ENCODE peak calls at places on chromosomes 16 and 17, in eight cellular contexts. One of them, this sample, is unnamed.

GRCh38 chr17:1561420-1562177 is 993 bp downstream of the PITPNA start:
- DNase-seq in aorta: no peak
- DNase-seq in left ventricle myocardium inferior: no peak
- DNase-seq in neural progenitor cell: peak
- DNase-seq in IMR-90: no peak
- DNase-seq in fibroblast of lung: peak
- DNase-seq in heart left ventricle: no peak
- DNase-seq in esophagus squamous epithelium: no peak
- DNase-seq in this sample: no peak

GRCh38 chr17:8192070-8192815 is 2.3 kb upstream of the BORCS6 start:
- DNase-seq in aorta: peak
- DNase-seq in left ventricle myocardium inferior: peak
- DNase-seq in neural progenitor cell: peak
- DNase-seq in IMR-90: peak
- DNase-seq in fibroblast of lung: peak
- DNase-seq in heart left ventricle: peak
- DNase-seq in esophagus squamous epithelium: no peak
- DNase-seq in this sample: peak

GRCh38 chr17:48095611-48096010 is 5.7 kb downstream of the CBX1 start:
- DNase-seq in aorta: no peak
- DNase-seq in left ventricle myocardium inferior: no peak
- DNase-seq in neural progenitor cell: no peak
- DNase-seq in IMR-90: no peak
- DNase-seq in fibroblast of lung: no peak
- DNase-seq in heart left ventricle: no peak
- DNase-seq in esophagus squamous epithelium: no peak
- DNase-seq in this sample: no peak

GRCh38 chr16:6343157-6343556 is 989.5 kb upstream of the RBFOX1 start:
- DNase-seq in aorta: no peak
- DNase-seq in left ventricle myocardium inferior: no peak
- DNase-seq in neural progenitor cell: peak
- DNase-seq in IMR-90: no peak
- DNase-seq in fibroblast of lung: no peak
- DNase-seq in heart left ventricle: no peak
- DNase-seq in esophagus squamous epithelium: no peak
- DNase-seq in this sample: no peak

GRCh38 chr17:2415081-2415480 is 14.2 kb upstream of the MNT start:
- DNase-seq in aorta: no peak
- DNase-seq in left ventricle myocardium inferior: no peak
- DNase-seq in neural progenitor cell: no peak
- DNase-seq in IMR-90: no peak
- DNase-seq in fibroblast of lung: no peak
- DNase-seq in heart left ventricle: no peak
- DNase-seq in esophagus squamous epithelium: no peak
- DNase-seq in this sample: no peak

GRCh38 chr16:74898667-74899066 is 86.3 kb downstream of the WDR59 start:
- DNase-seq in aorta: no peak
- DNase-seq in left ventricle myocardium inferior: no peak
- DNase-seq in neural progenitor cell: no peak
- DNase-seq in IMR-90: no peak
- DNase-seq in fibroblast of lung: no peak
- DNase-seq in heart left ventricle: no peak
- DNase-seq in esophagus squamous epithelium: no peak
- DNase-seq in this sample: no peak

GRCh38 chr17:68394608-68395331 is 62.5 kb downstream of the WIPI1 start:
- DNase-seq in aorta: no peak
- DNase-seq in left ventricle myocardium inferior: no peak
- DNase-seq in neural progenitor cell: no peak
- DNase-seq in IMR-90: no peak
- DNase-seq in fibroblast of lung: no peak
- DNase-seq in heart left ventricle: no peak
- DNase-seq in esophagus squamous epithelium: no peak
- DNase-seq in this sample: no peak

GRCh38 chr17:68820476-68820824 is 134.7 kb downstream of the ABCA8 start:
- DNase-seq in aorta: no peak
- DNase-seq in left ventricle myocardium inferior: no peak
- DNase-seq in neural progenitor cell: no peak
- DNase-seq in IMR-90: no peak
- DNase-seq in fibroblast of lung: no peak
- DNase-seq in heart left ventricle: no peak
- DNase-seq in esophagus squamous epithelium: no peak
- DNase-seq in this sample: no peak

GRCh38 chr17:68424861-68425260 is 32.4 kb downstream of the WIPI1 start:
- DNase-seq in aorta: no peak
- DNase-seq in left ventricle myocardium inferior: no peak
- DNase-seq in neural progenitor cell: peak
- DNase-seq in IMR-90: no peak
- DNase-seq in fibroblast of lung: no peak
- DNase-seq in heart left ventricle: no peak
- DNase-seq in esophagus squamous epithelium: no peak
- DNase-seq in this sample: no peak

GRCh38 chr16:26993511-26993910 is 73.2 kb upstream of the C16orf82 start:
- DNase-seq in aorta: no peak
- DNase-seq in left ventricle myocardium inferior: no peak
- DNase-seq in neural progenitor cell: no peak
- DNase-seq in IMR-90: no peak
- DNase-seq in fibroblast of lung: peak
- DNase-seq in heart left ventricle: no peak
- DNase-seq in esophagus squamous epithelium: no peak
- DNase-seq in this sample: no peak

GRCh38 chr17:37791985-37792384 is 47.1 kb upstream of the HNF1B start:
- DNase-seq in aorta: no peak
- DNase-seq in left ventricle myocardium inferior: no peak
- DNase-seq in neural progenitor cell: no peak
- DNase-seq in IMR-90: no peak
- DNase-seq in fibroblast of lung: no peak
- DNase-seq in heart left ventricle: no peak
- DNase-seq in esophagus squamous epithelium: no peak
- DNase-seq in this sample: no peak

GRCh38 chr17:33668516-33668915 is 375.4 kb upstream of the ASIC2 start:
- DNase-seq in aorta: no peak
- DNase-seq in left ventricle myocardium inferior: no peak
- DNase-seq in neural progenitor cell: no peak
- DNase-seq in IMR-90: no peak
- DNase-seq in fibroblast of lung: no peak
- DNase-seq in heart left ventricle: no peak
- DNase-seq in esophagus squamous epithelium: no peak
- DNase-seq in this sample: no peak

GRCh38 chr16:66800856-66801255 is 528 bp downstream of the TERB1 start:
- DNase-seq in aorta: no peak
- DNase-seq in left ventricle myocardium inferior: no peak
- DNase-seq in neural progenitor cell: no peak
- DNase-seq in IMR-90: no peak
- DNase-seq in fibroblast of lung: no peak
- DNase-seq in heart left ventricle: no peak
- DNase-seq in esophagus squamous epithelium: no peak
- DNase-seq in this sample: no peak

GRCh38 chr17:48546187-48546923 is 1.4 kb upstream of the HOXB2 start:
- DNase-seq in aorta: no peak
- DNase-seq in left ventricle myocardium inferior: no peak
- DNase-seq in neural progenitor cell: peak
- DNase-seq in IMR-90: peak
- DNase-seq in fibroblast of lung: no peak
- DNase-seq in heart left ventricle: no peak
- DNase-seq in esophagus squamous epithelium: no peak
- DNase-seq in this sample: no peak

GRCh38 chr17:76268015-76268749 is 3.0 kb downstream of the UBALD2 start:
- DNase-seq in aorta: peak
- DNase-seq in left ventricle myocardium inferior: peak
- DNase-seq in neural progenitor cell: no peak
- DNase-seq in IMR-90: peak
- DNase-seq in fibroblast of lung: peak
- DNase-seq in heart left ventricle: peak
- DNase-seq in esophagus squamous epithelium: no peak
- DNase-seq in this sample: no peak

GRCh38 chr16:81697321-81697885 is 81.7 kb upstream of the PLCG2 start:
- DNase-seq in aorta: no peak
- DNase-seq in left ventricle myocardium inferior: peak
- DNase-seq in neural progenitor cell: peak
- DNase-seq in IMR-90: peak
- DNase-seq in fibroblast of lung: peak
- DNase-seq in heart left ventricle: peak
- DNase-seq in esophagus squamous epithelium: no peak
- DNase-seq in this sample: peak

DNA sequence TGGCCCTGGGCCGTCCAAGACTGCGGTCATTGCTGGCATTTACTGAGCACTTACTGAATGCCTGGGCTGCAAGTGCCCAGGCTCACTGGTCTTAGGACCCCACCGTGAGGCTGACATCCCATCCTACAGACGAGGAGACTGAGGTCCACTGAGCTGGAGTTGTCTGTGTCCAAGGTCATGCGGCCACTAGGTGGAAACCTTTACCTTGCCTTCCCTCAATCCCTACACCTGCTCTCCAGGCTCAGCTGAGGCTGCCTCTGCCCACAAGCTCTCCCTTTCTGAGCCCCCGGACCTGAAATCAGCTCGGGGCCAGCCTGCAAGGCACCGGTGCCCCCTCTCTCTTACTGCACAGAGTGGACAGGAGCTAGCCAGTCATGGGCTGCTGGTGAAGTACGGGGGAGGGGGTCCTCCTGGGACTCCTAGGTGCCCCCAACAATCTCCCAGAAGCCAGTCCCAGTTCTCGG is 1.5 kb downstream of the CASKIN1 start:
- DNase-seq in aorta: no peak
- DNase-seq in left ventricle myocardium inferior: no peak
- DNase-seq in neural progenitor cell: peak
- DNase-seq in IMR-90: peak
- DNase-seq in fibroblast of lung: peak
- DNase-seq in heart left ventricle: no peak
- DNase-seq in esophagus squamous epithelium: no peak
- DNase-seq in this sample: no peak
- H3K4me3 ChIP-seq in aorta: no peak
- H3K4me3 ChIP-seq in left ventricle myocardium inferior: peak
- H3K4me3 ChIP-seq in neural progenitor cell: peak
- H3K4me3 ChIP-seq in IMR-90: no peak
- H3K4me3 ChIP-seq in fibroblast of lung: no peak
- H3K4me3 ChIP-seq in heart left ventricle: no peak
- H3K4me3 ChIP-seq in esophagus squamous epithelium: no peak
- H3K4me3 ChIP-seq in this sample: no peak

DNA sequence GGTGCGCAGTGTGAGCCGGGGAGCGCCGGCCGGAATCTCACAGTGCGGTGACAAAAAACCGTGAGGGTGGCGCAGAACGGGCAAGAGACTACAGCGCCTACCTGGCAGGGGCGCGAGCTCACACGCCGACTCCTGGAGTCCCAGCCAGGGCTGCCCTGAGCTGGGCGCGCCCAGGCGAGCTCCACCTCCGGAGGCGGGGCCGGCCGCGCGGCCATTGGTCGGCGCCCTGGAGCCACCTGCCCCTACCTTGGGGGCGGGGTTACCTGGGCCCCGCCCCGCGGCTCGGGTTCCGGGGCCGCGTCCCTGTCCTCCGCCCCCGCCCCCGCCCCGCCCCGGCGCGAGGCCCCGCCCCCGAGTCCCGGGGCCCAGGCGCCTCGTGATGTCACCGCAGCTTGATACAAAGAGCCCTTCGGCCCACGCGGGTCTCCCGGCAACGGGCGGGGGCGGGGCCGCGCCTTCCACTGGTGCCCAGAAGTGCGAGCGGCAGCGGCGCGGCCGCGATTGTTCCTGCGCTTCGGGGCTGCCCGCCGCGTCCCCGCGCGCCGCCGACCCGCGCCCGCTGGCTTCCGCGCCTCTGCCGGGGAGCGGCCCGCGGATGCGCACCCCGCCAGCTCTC is 96.3 kb downstream of the RAB11FIP4 start:
- DNase-seq in aorta: peak
- DNase-seq in left ventricle myocardium inferior: peak
- DNase-seq in neural progenitor cell: peak
- DNase-seq in IMR-90: peak
- DNase-seq in fibroblast of lung: peak
- DNase-seq in heart left ventricle: peak
- DNase-seq in esophagus squamous epithelium: peak
- DNase-seq in this sample: peak
- H3K27ac ChIP-seq in aorta: no peak
- H3K27ac ChIP-seq in left ventricle myocardium inferior: peak
- H3K27ac ChIP-seq in neural progenitor cell: no peak
- H3K27ac ChIP-seq in IMR-90: no peak
- H3K27ac ChIP-seq in fibroblast of lung: no peak
- H3K27ac ChIP-seq in heart left ventricle: peak
- H3K27ac ChIP-seq in esophagus squamous epithelium: peak
- H3K27ac ChIP-seq in this sample: no peak

DNA sequence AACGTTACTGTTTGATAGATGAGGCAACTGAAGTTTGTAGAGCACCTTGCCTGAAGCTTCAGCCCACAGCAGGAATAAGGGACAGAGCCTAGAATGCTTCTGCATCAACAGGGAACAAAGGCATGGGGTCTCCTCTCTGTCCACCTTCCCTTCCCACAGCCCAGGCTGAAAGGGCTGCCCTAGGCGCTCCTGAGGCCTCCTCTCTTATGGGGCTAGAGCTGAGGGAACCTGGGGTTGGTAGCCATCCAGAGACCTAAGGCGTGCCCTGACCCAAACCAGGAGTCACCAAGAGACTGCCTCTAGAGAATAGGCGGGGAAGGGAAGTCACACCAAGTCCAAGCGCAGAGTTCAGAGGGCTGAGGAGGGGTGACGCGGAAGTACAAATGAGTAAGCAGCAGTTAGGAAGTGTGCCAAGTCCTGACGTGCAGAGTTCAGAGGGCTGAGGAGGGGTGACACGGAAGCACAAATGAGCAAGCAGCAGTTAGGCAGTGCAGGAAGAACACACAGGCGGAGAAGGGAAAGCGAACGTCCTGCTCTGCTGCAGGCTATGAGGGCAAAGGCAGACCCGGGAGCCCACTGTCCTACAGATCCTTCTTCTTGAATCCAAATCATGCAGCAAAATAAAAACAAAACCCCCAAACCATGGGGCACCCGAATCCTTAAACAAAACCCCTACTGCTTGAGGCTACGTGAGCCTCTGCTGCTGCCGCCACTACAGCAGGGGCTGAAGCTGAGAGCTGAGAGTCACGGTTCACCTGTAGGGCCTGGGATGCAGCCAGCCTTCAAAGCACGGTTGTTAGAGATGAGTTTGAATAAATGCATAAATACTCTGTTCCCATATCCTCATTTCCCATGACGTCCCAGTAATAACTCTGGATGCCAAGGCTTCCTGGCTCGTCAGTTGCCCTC is 2.7 kb upstream of the SPG7 start:
- DNase-seq in aorta: peak
- DNase-seq in left ventricle myocardium inferior: peak
- DNase-seq in neural progenitor cell: no peak
- DNase-seq in IMR-90: peak
- DNase-seq in fibroblast of lung: peak
- DNase-seq in heart left ventricle: peak
- DNase-seq in esophagus squamous epithelium: peak
- DNase-seq in this sample: peak
- H3K4me3 ChIP-seq in aorta: no peak
- H3K4me3 ChIP-seq in left ventricle myocardium inferior: peak
- H3K4me3 ChIP-seq in neural progenitor cell: no peak
- H3K4me3 ChIP-seq in IMR-90: no peak
- H3K4me3 ChIP-seq in fibroblast of lung: peak
- H3K4me3 ChIP-seq in heart left ventricle: peak
- H3K4me3 ChIP-seq in esophagus squamous epithelium: no peak
- H3K4me3 ChIP-seq in this sample: no peak

GRCh38 chr17:4334776-4335175 is 31.7 kb downstream of the UBE2G1 start:
- DNase-seq in aorta: no peak
- DNase-seq in left ventricle myocardium inferior: no peak
- DNase-seq in neural progenitor cell: no peak
- DNase-seq in IMR-90: no peak
- DNase-seq in fibroblast of lung: no peak
- DNase-seq in heart left ventricle: no peak
- DNase-seq in esophagus squamous epithelium: no peak
- DNase-seq in this sample: no peak
- H3K27ac ChIP-seq in aorta: no peak
- H3K27ac ChIP-seq in left ventricle myocardium inferior: no peak
- H3K27ac ChIP-seq in neural progenitor cell: no peak
- H3K27ac ChIP-seq in IMR-90: no peak
- H3K27ac ChIP-seq in fibroblast of lung: no peak
- H3K27ac ChIP-seq in heart left ventricle: no peak
- H3K27ac ChIP-seq in esophagus squamous epithelium: peak
- H3K27ac ChIP-seq in this sample: no peak

GRCh38 chr16:49647673-49648072 is 208.2 kb downstream of the ZNF423 start:
- DNase-seq in aorta: no peak
- DNase-seq in left ventricle myocardium inferior: no peak
- DNase-seq in neural progenitor cell: no peak
- DNase-seq in IMR-90: no peak
- DNase-seq in fibroblast of lung: no peak
- DNase-seq in heart left ventricle: no peak
- DNase-seq in esophagus squamous epithelium: no peak
- DNase-seq in this sample: no peak
- H3K4me3 ChIP-seq in aorta: no peak
- H3K4me3 ChIP-seq in left ventricle myocardium inferior: no peak
- H3K4me3 ChIP-seq in neural progenitor cell: no peak
- H3K4me3 ChIP-seq in IMR-90: no peak
- H3K4me3 ChIP-seq in fibroblast of lung: no peak
- H3K4me3 ChIP-seq in heart left ventricle: no peak
- H3K4me3 ChIP-seq in esophagus squamous epithelium: no peak
- H3K4me3 ChIP-seq in this sample: no peak

This sample was measured in RWPE2.